ENCODE peak calls at places on chromosome 2, in five cellular contexts. N is bronchial epithelial cell; J is stimulated activated CD8-positive, alpha-beta memory T cell treated with anti-CD3 and anti-CD28 coated beads, Interleukin-7, amount 100 ng/mL, for 1 hour; Z is left ventricle myocardium inferior; B is putamen. O is an unnamed sample.

GRCh38 chr2:222309766-222310165 is 11.0 kb upstream of the PAX3 start:
- DNase-seq in N (no peak), J (no peak), Z (no peak), B (no peak), O (no peak)

GRCh38 chr2:62787381-62787780 is 81.9 kb downstream of the EHBP1 start:
- DNase-seq in N (peak; percentile 60), J (no peak), Z (no peak), B (no peak), O (no peak)

GRCh38 chr2:170815311-170815710 is 1.4 kb upstream of the GAD1 start:
- DNase-seq in N (no peak), J (no peak), Z (no peak), B (no peak), O (no peak)

GRCh38 chr2:197191948-197192338 is 118.6 kb downstream of the ANKRD44 start:
- DNase-seq in N (no peak), J (no peak), Z (no peak), B (no peak), O (no peak)

GRCh38 chr2:126059379-126059778 is 596.6 kb upstream of the GYPC start:
- DNase-seq in N (no peak), J (no peak), Z (no peak), B (no peak), O (no peak)

GRCh38 chr2:84481702-84482101 is 22.6 kb upstream of the SUCLG1 start:
- DNase-seq in N (peak; percentile 39), J (no peak), Z (no peak), B (no peak), O (no peak)

GRCh38 chr2:118291481-118291880 is 203.2 kb downstream of the INSIG2 start:
- DNase-seq in N (no peak), J (no peak), Z (no peak), B (no peak), O (no peak)

GRCh38 chr2:77831471-77831870 is 309.3 kb upstream of the LRRTM4 start:
- DNase-seq in N (no peak), J (no peak), Z (no peak), B (no peak), O (no peak)

GRCh38 chr2:101743288-101743687 is 45.8 kb downstream of the MAP4K4 start:
- DNase-seq in N (no peak), J (no peak), Z (no peak), B (peak; percentile 78), O (no peak)

GRCh38 chr2:85248741-85249524 is 78.9 kb downstream of the TGOLN2 start:
- DNase-seq in N (peak; percentile 96), J (no peak), Z (peak; percentile 42), B (no peak), O (peak; percentile 92)

GRCh38 chr2:1751768-1752725 is 7.7 kb upstream of the PXDN start:
- DNase-seq in N (no peak), J (no peak), Z (no peak), B (no peak), O (no peak)

GRCh38 chr2:229133155-229133772 is 137.8 kb downstream of the PID1 start:
- DNase-seq in N (peak; percentile 73), J (no peak), Z (no peak), B (peak; percentile 35), O (peak; percentile 53)

GRCh38 chr2:238486123-238486848 is 59.6 kb downstream of the ASB1 start:
- DNase-seq in N (no peak), J (no peak), Z (no peak), B (no peak), O (no peak)

GRCh38 chr2:213162515-213163118 is 11.2 kb upstream of the IKZF2 start:
- DNase-seq in N (peak; percentile 59), J (no peak), Z (no peak), B (no peak), O (peak; percentile 35)

GRCh38 chr2:99488587-99488998 is 1.2 kb downstream of the REV1 start:
- DNase-seq in N (peak; percentile 64), J (no peak), Z (no peak), B (no peak), O (no peak)

GRCh38 chr2:11597538-11598225 is 63.8 kb downstream of the GREB1 start:
- DNase-seq in N (no peak), J (no peak), Z (no peak), B (no peak), O (no peak)

GRCh38 chr2:54845514-54845913 is 122.1 kb downstream of the EML6 start:
- DNase-seq in N (no peak), J (no peak), Z (no peak), B (no peak), O (no peak)

GRCh38 chr2:108616731-108617161 is 82.5 kb downstream of the LIMS1 start:
- DNase-seq in N (peak; percentile 60), J (no peak), Z (no peak), B (no peak), O (no peak)

GRCh38 chr2:43766006-43766405 is 7.8 kb upstream of the DYNC2LI1 start:
- DNase-seq in N (peak; percentile 72), J (no peak), Z (no peak), B (no peak), O (peak; percentile 38)

GRCh38 chr2:44802409-44803099 is 138.9 kb upstream of the SIX3 start:
- DNase-seq in N (no peak), J (no peak), Z (no peak), B (no peak), O (no peak)

GRCh38 chr2:199136681-199137080 is 321.1 kb downstream of the SATB2 start:
- DNase-seq in N (peak; percentile 52), J (no peak), Z (no peak), B (peak; percentile 45), O (peak; percentile 55)

GRCh38 chr2:195404650-195405049 is 252.4 kb upstream of the SLC39A10 start:
- DNase-seq in N (no peak), J (no peak), Z (no peak), B (no peak), O (no peak)

GRCh38 chr2:220104871-220105351 is 477.5 kb downstream of the SLC4A3 start:
- DNase-seq in N (peak; percentile 38), J (no peak), Z (peak; percentile 20), B (no peak), O (peak; percentile 32)

GRCh38 chr2:85242321-85242720 is 85.5 kb downstream of the TGOLN2 start:
- DNase-seq in N (no peak), J (no peak), Z (no peak), B (no peak), O (no peak)

GRCh38 chr2:50649626-50650397 is 382.1 kb downstream of the NRXN1 start:
- DNase-seq in N (peak; percentile 93), J (no peak), Z (no peak), B (no peak), O (peak; percentile 53)

GRCh38 chr2:120761164-120761861 is 25.6 kb downstream of the GLI2 start:
- DNase-seq in N (no peak), J (no peak), Z (no peak), B (no peak), O (no peak)

GRCh38 chr2:190765386-190766173 is 115.0 kb upstream of the GLS start:
- DNase-seq in N (peak; percentile 99), J (no peak), Z (no peak), B (no peak), O (peak; percentile 97)

GRCh38 chr2:204315236-204315662 is 230.0 kb upstream of the PARD3B start:
- DNase-seq in N (no peak), J (no peak), Z (no peak), B (peak; percentile 15), O (no peak)

GRCh38 chr2:735670-736218 is 58.5 kb upstream of the TMEM18 start:
- DNase-seq in N (no peak), J (no peak), Z (no peak), B (no peak), O (no peak)

GRCh38 chr2:27909901-27910300 is 19.4 kb downstream of the BABAM2 start:
- DNase-seq in N (no peak), J (no peak), Z (no peak), B (no peak), O (no peak)

GRCh38 chr2:190413421-190413820 is 5.3 kb downstream of the MFSD6 start:
- DNase-seq in N (peak; percentile 94), J (no peak), Z (no peak), B (no peak), O (peak; percentile 67)

GRCh38 chr2:10547011-10547410 is 98.9 kb upstream of the ODC1 start:
- DNase-seq in N (peak; percentile 50), J (no peak), Z (no peak), B (no peak), O (peak; percentile 91)

GRCh38 chr2:211692689-211693088 is 845.9 kb downstream of the ERBB4 start:
- DNase-seq in N (no peak), J (no peak), Z (no peak), B (no peak), O (no peak)

GRCh38 chr2:59233448-59233847 is 992.3 kb upstream of the FANCL start:
- DNase-seq in N (peak; percentile 95), J (no peak), Z (no peak), B (no peak), O (peak; percentile 89)

GRCh38 chr2:63841254-63842022 is at the start of gene UGP2:
- DNase-seq in N (peak; percentile 88), J (peak; percentile 64), Z (peak; percentile 93), B (peak; percentile 72), O (peak; percentile 91)

GRCh38 chr2:20429528-20429927 is 17.3 kb upstream of the RHOB start:
- DNase-seq in N (peak; percentile 59), J (no peak), Z (no peak), B (no peak), O (no peak)

GRCh38 chr2:235006986-235007385 is 55.2 kb downstream of the SH3BP4 start:
- DNase-seq in N (no peak), J (no peak), Z (no peak), B (no peak), O (no peak)

GRCh38 chr2:30622452-30622851 is 175.4 kb downstream of the LCLAT1 start:
- DNase-seq in N (no peak), J (no peak), Z (no peak), B (no peak), O (no peak)

O was measured in foreskin keratinocyte.